ENCODE peak calls at places on chromosomes 1 and 21, in nine cellular contexts. D is CD8-positive, alpha-beta T cell; V is tibial artery; C is psoas muscle; L is cardiac muscle cell; T is sigmoid colon; N is HepG2; U is spleen; Z is DND-41. S is an unnamed sample.

GRCh38 chr1:13960376-13960987 is 260.5 kb downstream of the PRDM2 start:
- DNase-seq in C (peak), V (peak), N (peak), L (peak), D (peak), Z (peak), U (peak), T (peak), S (peak)

GRCh38 chr1:152109231-152109997 is 5.8 kb downstream of the TCHH start:
- DNase-seq in D (no peak), U (no peak), Z (no peak), N (no peak), C (no peak), T (no peak), L (no peak), V (no peak), S (no peak)

GRCh38 chr1:162373541-162374375 is 2.9 kb downstream of the SPATA46 start:
- DNase-seq in N (no peak), C (no peak), U (no peak), V (no peak), T (peak), D (no peak), L (peak), Z (no peak), S (no peak)

GRCh38 chr1:206754011-206754410 is 16.6 kb upstream of the IL19 start:
- DNase-seq in N (no peak), D (no peak), V (no peak), L (peak), U (no peak), C (no peak), Z (no peak), T (no peak), S (no peak)

GRCh38 chr1:156667968-156668709 is 9.1 kb downstream of the NES start:
- DNase-seq in N (no peak), T (no peak), L (no peak), Z (no peak), D (no peak), V (no peak), U (no peak), C (no peak), S (no peak)

GRCh38 chr1:186841599-186841998 is 12.8 kb downstream of the PLA2G4A start:
- DNase-seq in L (peak), N (no peak), U (no peak), Z (no peak), D (no peak), V (no peak), T (no peak), C (no peak), S (no peak)

GRCh38 chr1:101960164-101960563 is 36.6 kb downstream of the OLFM3 start:
- DNase-seq in V (no peak), Z (no peak), L (no peak), T (no peak), N (no peak), D (no peak), C (no peak), U (no peak), S (no peak)

GRCh38 chr1:31421404-31422040 is 8.5 kb downstream of the SERINC2 start:
- DNase-seq in C (no peak), V (no peak), U (no peak), N (no peak), T (no peak), D (no peak), Z (peak), L (peak), S (peak)

GRCh38 chr1:22168412-22168973 is 25.6 kb upstream of the WNT4 start:
- DNase-seq in T (no peak), C (no peak), V (no peak), N (no peak), L (no peak), D (no peak), Z (no peak), U (no peak), S (no peak)

GRCh38 chr1:213988639-213989070 is 882 bp downstream of the PROX1 start:
- DNase-seq in D (no peak), V (no peak), N (no peak), Z (no peak), T (no peak), L (no peak), C (no peak), U (no peak), S (no peak)

GRCh38 chr1:232432313-232432712 is 197.6 kb downstream of the SIPA1L2 start:
- DNase-seq in C (no peak), U (no peak), D (no peak), N (no peak), Z (no peak), L (peak), V (no peak), T (no peak), S (no peak)

GRCh38 chr1:218874313-218874712 is 299.4 kb upstream of the LYPLAL1 start:
- DNase-seq in D (no peak), T (no peak), C (no peak), L (peak), U (no peak), N (peak), V (no peak), Z (peak), S (no peak)

GRCh38 chr1:219143735-219144134 is 29.9 kb upstream of the LYPLAL1 start:
- DNase-seq in Z (no peak), D (no peak), N (no peak), C (no peak), V (no peak), T (no peak), L (peak), U (no peak), S (no peak)

GRCh38 chr1:41957568-41957967 is 38.8 kb upstream of the HIVEP3 start:
- DNase-seq in N (no peak), L (peak), Z (no peak), V (no peak), U (no peak), D (no peak), C (peak), T (no peak), S (no peak)

GRCh38 chr1:14522331-14523241 is 75.9 kb upstream of the KAZN start:
- DNase-seq in C (peak), L (peak), Z (no peak), D (no peak), V (peak), T (peak), N (no peak), U (no peak), S (no peak)

GRCh38 chr1:15330028-15330427 is 79.7 kb upstream of the EFHD2 start:
- DNase-seq in U (no peak), C (no peak), D (no peak), V (no peak), T (no peak), N (no peak), Z (no peak), L (no peak), S (no peak)

GRCh38 chr1:18599096-18599495 is 31.6 kb upstream of the PAX7 start:
- DNase-seq in L (no peak), C (no peak), V (no peak), T (peak), N (no peak), U (no peak), Z (no peak), D (no peak), S (no peak)

GRCh38 chr21:34771512-34772028 is 102.8 kb downstream of the CLIC6 start:
- DNase-seq in Z (no peak), U (no peak), V (no peak), D (no peak), L (peak), T (no peak), C (no peak), N (peak), S (no peak)

GRCh38 chr21:27582946-27583270 is 616.0 kb upstream of the ADAMTS5 start:
- DNase-seq in D (no peak), Z (no peak), V (no peak), T (no peak), U (no peak), L (no peak), C (no peak), N (no peak), S (no peak)

GRCh38 chr1:155834296-155834926 is 22.6 kb downstream of the GON4L start:
- DNase-seq in N (no peak), C (no peak), L (peak), V (no peak), Z (no peak), T (no peak), D (no peak), U (no peak), S (peak)

GRCh38 chr1:42992043-42992697 is 33.5 kb upstream of the SLC2A1 start:
- DNase-seq in L (no peak), T (no peak), U (no peak), N (no peak), Z (no peak), D (no peak), V (no peak), C (no peak), S (peak)

GRCh38 chr21:41520560-41521442 is 12.8 kb upstream of the TMPRSS2 start:
- DNase-seq in V (no peak), N (no peak), Z (no peak), C (no peak), U (no peak), D (no peak), L (no peak), T (no peak), S (no peak)

GRCh38 chr1:74083128-74083527 is 114.8 kb downstream of the LRRIQ3 start:
- DNase-seq in L (no peak), Z (no peak), N (no peak), C (no peak), V (no peak), U (no peak), D (no peak), T (no peak), S (no peak)

GRCh38 chr1:212450331-212450881 is 17.7 kb downstream of the NENF start:
- DNase-seq in V (no peak), C (peak), Z (no peak), U (peak), D (no peak), T (peak), N (no peak), L (no peak), S (peak)

GRCh38 chr1:54904476-54905048 is 17.6 kb upstream of the DHCR24 start:
- DNase-seq in N (no peak), D (no peak), C (no peak), Z (no peak), L (peak), V (no peak), U (no peak), T (no peak), S (no peak)

GRCh38 chr1:162070094-162070748 is 730 bp downstream of the NOS1AP start:
- DNase-seq in V (no peak), Z (no peak), T (peak), C (no peak), N (no peak), U (no peak), L (no peak), D (peak), S (no peak)

GRCh38 chr1:54238353-54239040 is 38.5 kb downstream of the MRPL37 start:
- DNase-seq in N (no peak), L (no peak), T (no peak), U (no peak), D (no peak), V (no peak), Z (no peak), C (no peak), S (peak)

GRCh38 chr1:168396940-168397680 is 116.4 kb downstream of the TBX19 start:
- DNase-seq in V (no peak), U (no peak), Z (no peak), N (no peak), L (no peak), T (no peak), C (no peak), D (no peak), S (no peak)

GRCh38 chr21:33496345-33496744 is 4.8 kb upstream of the DNAJC28 start:
- DNase-seq in T (no peak), N (no peak), V (no peak), Z (no peak), L (no peak), D (no peak), C (no peak), U (no peak), S (peak)

GRCh38 chr1:50974618-50974935 is 4.5 kb downstream of the CDKN2C start:
- DNase-seq in T (no peak), D (no peak), L (no peak), Z (no peak), V (no peak), C (no peak), N (no peak), U (no peak), S (no peak)
- H3K27ac ChIP-seq in T (no peak), D (no peak), L (no peak), Z (peak), V (peak), C (no peak), N (no peak), U (no peak), S (no peak)

GRCh38 chr1:65528104-65528503 is 107.6 kb downstream of the LEPR start:
- DNase-seq in V (no peak), C (no peak), L (peak), N (no peak), U (no peak), T (no peak), Z (no peak), D (no peak), S (no peak)

GRCh38 chr1:65527672-65528071 is 107.2 kb downstream of the LEPR start:
- DNase-seq in L (peak), T (no peak), V (peak), U (no peak), N (no peak), D (no peak), Z (no peak), C (no peak), S (no peak)

GRCh38 chr1:65525297-65526048 is 105.0 kb downstream of the LEPR start:
- DNase-seq in C (peak), L (peak), T (peak), Z (no peak), U (peak), V (peak), D (no peak), N (no peak), S (no peak)

GRCh38 chr1:65526049-65526556 is 105.6 kb downstream of the LEPR start:
- DNase-seq in D (no peak), N (no peak), U (no peak), V (no peak), C (no peak), T (no peak), L (no peak), Z (no peak), S (no peak)

DNA sequence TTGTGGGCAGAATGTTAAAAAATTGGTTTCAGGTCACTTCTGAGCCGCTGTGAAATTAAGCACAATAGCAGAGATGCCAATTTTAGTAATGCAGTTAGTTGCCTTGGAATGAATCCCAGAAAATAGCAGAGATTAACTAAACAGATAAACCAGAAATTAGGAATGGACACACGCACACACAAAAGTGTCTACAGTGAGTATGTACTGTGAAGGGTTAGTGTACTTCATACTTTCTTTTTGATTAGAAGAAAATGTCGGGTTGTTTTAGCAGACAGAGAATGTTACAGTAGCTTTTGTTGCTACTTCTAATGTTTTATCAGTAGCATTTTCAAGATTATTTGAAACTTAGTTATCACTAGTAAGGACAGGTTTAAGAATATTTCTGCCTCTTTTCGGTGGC is 106.7 kb downstream of the LEPR start:
- DNase-seq in T (no peak), C (no peak), D (no peak), U (no peak), V (no peak), Z (no peak), L (peak), N (no peak), S (no peak)
- H3K27ac ChIP-seq in T (no peak), C (peak), D (no peak), U (no peak), V (no peak), Z (no peak), L (no peak), N (no peak), S (no peak)

GRCh38 chr1:223010552-223011229 is 132.4 kb downstream of the TLR5 start:
- DNase-seq in D (no peak), V (no peak), L (peak), T (no peak), C (no peak), U (no peak), N (peak), Z (no peak), S (no peak)

GRCh38 chr1:223009421-223009820 is 133.6 kb downstream of the TLR5 start:
- DNase-seq in D (no peak), U (no peak), N (no peak), T (no peak), C (no peak), Z (no peak), V (no peak), L (no peak), S (no peak)

GRCh38 chr1:223007250-223007649 is 135.8 kb downstream of the TLR5 start:
- DNase-seq in T (no peak), D (no peak), N (peak), V (no peak), Z (no peak), L (no peak), U (no peak), C (no peak), S (no peak)

GRCh38 chr1:223007935-223008334 is 135.1 kb downstream of the TLR5 start:
- DNase-seq in L (no peak), T (no peak), N (no peak), V (no peak), D (no peak), U (no peak), Z (no peak), C (no peak), S (no peak)

GRCh38 chr1:223008808-223009207 is 134.2 kb downstream of the TLR5 start:
- DNase-seq in D (no peak), Z (no peak), C (no peak), V (no peak), N (no peak), U (no peak), T (no peak), L (no peak), S (no peak)
- H3K27ac ChIP-seq in D (no peak), Z (no peak), C (no peak), V (no peak), N (no peak), U (no peak), T (peak), L (no peak), S (no peak)

DNA sequence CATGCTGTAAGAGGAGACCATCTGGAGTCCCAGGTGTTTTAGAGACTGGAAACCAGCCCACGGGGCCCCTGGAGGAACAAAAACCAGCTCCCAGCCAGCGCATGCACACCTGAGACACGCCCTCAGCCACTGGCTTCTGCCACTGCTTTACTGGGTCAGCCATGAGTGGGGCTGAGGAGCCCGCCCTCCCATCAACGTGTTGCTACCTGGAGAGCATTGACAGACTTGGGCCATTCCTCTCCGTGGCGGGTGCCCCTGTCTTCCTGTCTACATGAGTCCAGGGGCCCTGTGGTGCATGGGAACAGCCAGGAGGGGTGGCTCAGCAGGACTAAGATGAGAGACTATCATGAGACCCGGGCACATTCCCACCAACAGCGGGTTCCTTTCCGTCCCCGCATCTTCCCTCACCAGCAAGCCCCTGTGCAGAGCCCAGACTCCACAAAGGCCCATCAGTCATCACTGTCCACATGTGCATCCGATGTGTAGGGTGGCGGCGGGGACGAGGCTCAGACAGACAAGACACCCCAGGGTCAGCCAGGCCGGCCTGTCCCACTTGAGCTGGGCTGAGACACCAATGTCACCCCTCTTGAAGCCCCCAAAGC is 45.4 kb upstream of the POFUT2 start:
- DNase-seq in C (no peak), L (no peak), V (no peak), T (peak), Z (no peak), D (no peak), U (peak), N (no peak), S (no peak)
- H3K27ac ChIP-seq in C (no peak), L (no peak), V (no peak), T (no peak), Z (no peak), D (no peak), U (no peak), N (no peak), S (no peak)

DNA sequence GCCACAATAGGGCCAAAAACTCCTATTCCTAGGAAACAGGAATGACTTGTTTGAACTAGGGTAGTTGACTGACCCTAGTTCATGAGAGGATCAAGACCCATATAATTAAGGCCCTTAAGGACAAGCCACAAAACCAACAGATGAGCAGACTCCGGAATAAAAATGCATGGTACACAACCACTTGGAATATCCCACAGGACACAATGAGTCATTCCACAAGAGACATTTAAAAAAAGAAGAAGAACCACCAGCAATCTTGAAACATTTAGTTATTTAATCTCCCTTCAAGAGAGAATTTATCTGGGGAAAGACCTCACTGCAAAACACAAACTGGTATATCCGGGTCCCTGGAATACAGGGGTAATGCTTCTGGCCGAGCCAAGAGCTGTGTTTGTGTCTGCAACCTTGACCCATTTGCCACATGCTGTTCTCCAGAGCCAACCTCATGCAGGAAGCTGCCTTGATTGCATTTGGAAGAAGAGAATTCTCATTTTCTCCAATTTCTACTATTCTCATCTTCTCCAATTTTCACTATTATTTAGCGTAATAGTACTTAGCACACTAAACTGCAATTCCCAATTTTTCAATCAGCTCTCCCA is 135.5 kb downstream of the TGFBR3 start:
- DNase-seq in T (peak), U (no peak), V (no peak), C (no peak), L (peak), N (no peak), Z (no peak), D (no peak), S (no peak)
- H3K27ac ChIP-seq in T (peak), U (peak), V (peak), C (peak), L (no peak), N (no peak), Z (no peak), D (no peak), S (no peak)

DNA sequence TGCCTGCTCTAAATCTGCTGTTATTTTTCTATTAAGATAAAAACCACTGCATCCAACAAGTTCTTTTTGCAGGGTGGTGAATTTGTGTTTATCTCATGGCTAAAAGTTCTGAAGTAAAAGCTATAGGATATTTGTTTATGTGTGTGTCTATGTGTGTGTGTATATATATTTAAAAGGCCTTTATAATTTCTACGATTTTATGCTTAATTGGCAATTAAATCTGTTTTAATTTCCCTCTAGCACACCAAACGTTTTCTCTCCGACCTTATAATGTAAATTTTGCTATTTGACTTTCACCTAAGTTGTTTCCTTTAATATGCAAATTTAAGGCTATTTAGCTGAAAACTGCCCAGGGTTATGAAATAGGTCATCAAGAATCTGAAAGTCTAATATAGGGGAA is 19.8 kb upstream of the HPDL start:
- DNase-seq in V (no peak), Z (no peak), C (no peak), D (no peak), U (no peak), T (no peak), L (no peak), N (no peak), S (no peak)
- H3K27ac ChIP-seq in V (no peak), Z (no peak), C (no peak), D (no peak), U (no peak), T (no peak), L (no peak), N (no peak), S (no peak)

GRCh38 chr1:8133190-8133589 is 107.1 kb upstream of the ERRFI1 start:
- DNase-seq in U (no peak), T (peak), L (peak), V (no peak), N (no peak), Z (no peak), C (no peak), D (no peak), S (no peak)
- H3K27ac ChIP-seq in U (peak), T (peak), L (no peak), V (peak), N (no peak), Z (no peak), C (peak), D (no peak), S (no peak)

GRCh38 chr1:182087951-182088350 is 26.4 kb upstream of the ZNF648 start:
- DNase-seq in T (no peak), U (no peak), V (no peak), N (no peak), L (no peak), C (no peak), D (no peak), Z (no peak), S (no peak)
- H3K27ac ChIP-seq in T (no peak), U (no peak), V (no peak), N (no peak), L (no peak), C (no peak), D (no peak), Z (peak), S (no peak)

S was measured in Karpas-422.